ENCODE peak calls at places on chromosomes 12 and 14, in ten cellular contexts. H is memory B cell; R is AG10803; E is naive thymus-derived CD4-positive, alpha-beta T cell; J is DMS79 treated with DMSO at 0.1 percent for 48 hours; Z is GOT3; M is MV-4-11; W is choroid plexus epithelial cell; L is activated T-helper 9 cell treated with anti-CD3 and anti-CD28 coated beads, Interleukin-2, amount 50 U/mL, for 16 hours; Y is pancreas. V is an unnamed sample.

GRCh38 chr12:64633940-64634337 is 23.6 kb downstream of the RASSF3 start:
- DNase-seq in Z (no peak), W (peak), Y (peak), M (no peak), J (no peak), H (no peak), E (no peak), L (no peak), R (peak), V (no peak)

GRCh38 chr14:78319826-78320635 is 149.9 kb downstream of the NRXN3 start:
- DNase-seq in E (no peak), R (no peak), L (no peak), Z (no peak), M (no peak), W (no peak), H (no peak), Y (no peak), J (peak), V (peak)

GRCh38 chr14:99649219-99649618 is 4.3 kb downstream of the HHIPL1 start:
- DNase-seq in J (no peak), L (no peak), R (peak), Z (no peak), E (no peak), Y (no peak), H (no peak), M (peak), W (peak), V (no peak)

GRCh38 chr12:4780624-4781023 is 60.4 kb downstream of the GALNT8 start:
- DNase-seq in L (no peak), W (no peak), J (no peak), M (no peak), Z (no peak), E (no peak), H (no peak), Y (no peak), R (no peak), V (no peak)

GRCh38 chr14:81265641-81266169 is 44.9 kb upstream of the GTF2A1 start:
- DNase-seq in W (no peak), Y (no peak), E (no peak), M (no peak), R (no peak), Z (no peak), J (no peak), H (no peak), L (no peak), V (no peak)

GRCh38 chr12:124919646-124920352 is 5.3 kb upstream of the UBC start:
- DNase-seq in Z (no peak), M (no peak), W (peak), J (no peak), R (peak), E (no peak), Y (no peak), L (peak), H (no peak), V (no peak)

GRCh38 chr14:75247286-75247922 is 31.2 kb upstream of the FOS start:
- DNase-seq in Y (no peak), R (no peak), E (peak), Z (no peak), H (no peak), W (no peak), L (peak), J (no peak), M (no peak), V (no peak)

GRCh38 chr14:102525213-102526143 is 15.9 kb upstream of the ANKRD9 start:
- DNase-seq in H (peak), E (peak), W (peak), R (peak), Y (no peak), M (peak), Z (no peak), L (no peak), J (peak), V (peak)

GRCh38 chr14:59097681-59098080 is 90.8 kb upstream of the DAAM1 start:
- DNase-seq in Y (no peak), M (no peak), J (no peak), W (peak), E (no peak), L (no peak), R (no peak), H (no peak), Z (no peak), V (no peak)

GRCh38 chr12:77323778-77324415 is 258.5 kb upstream of the E2F7 start:
- DNase-seq in R (no peak), Z (no peak), J (no peak), L (no peak), M (no peak), W (no peak), H (no peak), E (no peak), Y (no peak), V (no peak)

GRCh38 chr14:56659361-56659760 is 79.8 kb downstream of the TMEM260 start:
- DNase-seq in R (no peak), W (no peak), M (no peak), J (peak), H (no peak), Y (no peak), Z (no peak), L (no peak), E (no peak), V (no peak)

GRCh38 chr14:95664546-95664945 is 21.7 kb upstream of the TCL1B start:
- DNase-seq in J (peak), L (no peak), W (no peak), R (no peak), Y (no peak), E (no peak), Z (no peak), M (no peak), H (no peak), V (no peak)

GRCh38 chr12:12636641-12637040 is 25.0 kb downstream of the CREBL2 start:
- DNase-seq in M (peak), H (no peak), R (no peak), W (no peak), J (no peak), Y (no peak), E (no peak), Z (no peak), L (no peak), V (no peak)

GRCh38 chr12:15001733-15002471 is 29.1 kb downstream of the PDE6H start:
- DNase-seq in Z (no peak), Y (no peak), E (no peak), R (peak), H (no peak), L (no peak), W (peak), J (peak), M (no peak), V (no peak)

GRCh38 chr12:108152179-108152538 is 23.1 kb downstream of the WSCD2 start:
- DNase-seq in Y (no peak), L (no peak), M (no peak), W (no peak), H (no peak), E (no peak), Z (no peak), R (no peak), J (no peak), V (no peak)

GRCh38 chr14:59325906-59326305 is 137.4 kb downstream of the DAAM1 start:
- DNase-seq in R (peak), J (no peak), Y (no peak), Z (no peak), L (no peak), M (no peak), E (no peak), H (no peak), W (no peak), V (no peak)

GRCh38 chr12:87217486-87217885 is 811.7 kb downstream of the C12orf50 start:
- DNase-seq in M (no peak), W (peak), J (no peak), L (no peak), Z (no peak), Y (no peak), E (no peak), R (no peak), H (no peak), V (no peak)

GRCh38 chr12:96237465-96238077 is 43.4 kb downstream of the ELK3 start:
- DNase-seq in Z (no peak), H (no peak), E (no peak), L (peak), W (peak), J (no peak), M (peak), R (peak), Y (peak), V (no peak)

GRCh38 chr14:74085828-74086227 is 1.1 kb downstream of the LIN52 start:
- DNase-seq in Z (no peak), W (no peak), H (no peak), L (no peak), Y (no peak), J (no peak), M (peak), E (no peak), R (no peak), V (no peak)

GRCh38 chr14:100677152-100677924 is 49.4 kb upstream of the DLK1 start:
- DNase-seq in H (no peak), Y (no peak), L (no peak), W (peak), R (peak), E (no peak), J (peak), M (peak), Z (no peak), V (no peak)

GRCh38 chr14:103880986-103881926 is 33.9 kb upstream of the PPP1R13B start:
- DNase-seq in J (no peak), L (no peak), Y (peak), M (no peak), W (no peak), Z (no peak), R (no peak), H (no peak), E (no peak), V (no peak)

GRCh38 chr14:94115631-94116030 is 5.1 kb downstream of the IFI27 start:
- DNase-seq in J (no peak), H (no peak), R (no peak), Y (no peak), M (no peak), E (no peak), L (no peak), Z (no peak), W (no peak), V (no peak)

GRCh38 chr12:95548056-95548538 is 3.2 kb downstream of the USP44 start:
- DNase-seq in H (peak), L (peak), M (no peak), W (no peak), Z (no peak), R (no peak), J (peak), Y (peak), E (peak), V (peak)

V was measured in NCI-H2227 treated with DMSO at 0.1 percent for 48 hours.